ENCODE peak calls at places on chromosomes 13 and 19, in four cellular contexts. Q, V, C and H are unnamed samples.

GRCh38 chr13:20221772-20222171 is 10.3 kb downstream of the GJB6 start:
- DNase-seq in V (no peak), C (no peak), Q (no peak), H (no peak)

GRCh38 chr13:32309812-32310706 is 5.1 kb downstream of the ZAR1L start:
- DNase-seq in Q (peak; percentile 72), C (peak; percentile 76), V (peak; percentile 23), H (no peak)

GRCh38 chr19:17847538-17848366 is at the start of gene JAK3:
- DNase-seq in V (no peak), C (peak; percentile 56), Q (peak; percentile 46), H (peak; percentile 79)

GRCh38 chr19:33469171-33470039 is 52.2 kb downstream of the PEPD start:
- DNase-seq in V (no peak), Q (no peak), C (no peak), H (no peak)

GRCh38 chr19:41882568-41883462 is at the start of gene ARHGEF1:
- DNase-seq in C (no peak), V (peak; percentile 65), Q (no peak), H (peak; percentile 72)

GRCh38 chr19:40143612-40144011 is 47.6 kb upstream of the MAP3K10 start:
- DNase-seq in C (no peak), V (no peak), Q (no peak), H (no peak)

GRCh38 chr13:31267126-31267784 is 67.5 kb downstream of the B3GLCT start:
- DNase-seq in C (no peak), V (no peak), Q (no peak), H (no peak)

GRCh38 chr19:8368136-8368535 is 4.2 kb downstream of the ANGPTL4 start:
- DNase-seq in Q (no peak), V (no peak), C (no peak), H (no peak)

GRCh38 chr13:30453727-30454126 is 12.0 kb downstream of the HMGB1 start:
- DNase-seq in V (no peak), Q (peak; percentile 37), C (no peak), H (no peak)

GRCh38 chr19:35095667-35096368 is 19.8 kb upstream of the FXYD3 start:
- DNase-seq in V (peak; percentile 82), Q (no peak), C (no peak), H (no peak)

GRCh38 chr19:47447470-47448359 is 24.0 kb downstream of the SLC8A2 start:
- DNase-seq in C (peak; percentile 15), Q (peak; percentile 22), V (peak; percentile 88), H (no peak)

GRCh38 chr19:43560687-43561086 is 14.6 kb downstream of the XRCC1 start:
- DNase-seq in V (no peak), C (peak; percentile 12), Q (peak; percentile 52), H (no peak)
- TF ChIP-seq CTCF in V (no peak), C (peak; percentile 33), Q (peak; percentile 9), H (no peak)

GRCh38 chr19:37905936-37906867 is at the start of gene WDR87:
- DNase-seq in V (peak; percentile 39), C (peak; percentile 21), Q (no peak), H (no peak)
- TF ChIP-seq CTCF in V (no peak), C (peak; percentile 16), Q (no peak), H (no peak)

DNA sequence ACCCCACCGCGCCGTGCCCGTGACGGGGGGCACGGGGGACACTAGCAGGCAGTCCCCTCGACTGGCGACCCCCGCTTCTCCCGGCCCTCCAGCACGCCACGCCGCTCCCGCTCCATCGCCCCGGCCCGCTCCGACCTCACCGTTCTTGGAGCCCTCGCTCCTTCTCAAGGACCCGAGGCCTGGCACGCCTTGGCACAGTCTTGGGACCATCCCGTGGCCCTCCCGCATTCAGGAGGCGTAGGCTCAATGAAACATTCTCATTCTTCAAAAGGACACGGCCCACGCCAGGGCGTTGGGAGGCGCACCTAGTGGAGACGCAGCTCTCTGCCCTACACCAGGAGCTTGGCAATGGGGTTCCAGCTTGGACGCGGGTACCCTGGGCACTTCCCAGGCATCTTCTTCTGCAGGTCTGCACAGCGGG is 473 bp upstream of the CERS1 start:
- DNase-seq in V (peak; percentile 54), C (no peak), Q (no peak), H (no peak)
- TF ChIP-seq CTCF in V (no peak), C (peak; percentile 11), Q (no peak), H (no peak)

DNA sequence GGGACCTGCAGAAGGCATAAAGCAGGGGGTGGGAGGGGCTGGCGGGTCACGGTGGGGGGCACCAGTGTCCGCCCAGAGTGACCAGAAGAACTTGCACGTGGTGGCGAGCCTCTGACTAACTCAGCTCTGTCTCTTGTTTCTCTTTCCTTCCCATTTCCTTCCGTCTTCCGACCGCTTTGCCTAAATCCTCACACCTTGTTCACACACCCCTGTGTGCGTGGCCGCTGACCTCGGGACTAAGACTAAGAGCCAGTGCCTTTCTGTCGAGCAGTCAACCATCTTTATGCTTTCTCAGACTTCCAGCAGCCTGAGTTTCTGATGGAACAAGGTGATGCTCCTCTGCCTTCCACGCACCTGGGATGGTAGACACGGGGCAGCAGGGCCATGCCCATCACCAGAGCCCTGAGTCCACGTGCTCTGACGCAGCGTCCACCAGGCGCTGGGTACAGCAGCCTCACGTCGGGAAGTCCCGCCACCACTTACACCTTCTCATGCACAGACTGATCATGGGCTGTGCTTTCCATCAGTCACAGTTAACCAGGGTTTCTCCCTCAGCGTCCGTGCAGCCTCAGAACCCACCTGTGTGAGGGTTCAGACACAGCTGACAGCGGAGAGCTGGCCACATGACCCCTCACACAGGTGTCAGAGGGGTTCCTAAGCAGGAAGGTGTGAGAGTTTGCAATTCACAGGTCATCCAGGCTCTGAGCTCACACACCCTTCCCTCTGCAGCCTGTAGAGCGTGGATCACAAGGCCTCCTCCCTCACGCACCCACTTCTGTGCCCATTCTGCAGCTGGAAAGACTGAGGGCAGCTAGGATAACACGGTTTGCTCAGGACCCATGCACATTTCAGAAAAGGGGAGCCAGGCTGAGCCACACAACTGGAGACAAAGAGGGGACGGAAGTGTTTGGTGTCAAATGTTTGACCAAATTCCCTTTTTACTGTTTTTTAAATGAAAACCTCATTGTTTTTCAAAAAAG is 90.7 kb upstream of the MCF2L start:
- DNase-seq in Q (no peak), C (no peak), V (no peak), H (no peak)
- TF ChIP-seq CTCF in Q (no peak), C (no peak), V (no peak), H (no peak)